ENCODE peak calls at places on chromosome 7, in nine cellular contexts. J is activated CD8-positive, alpha-beta memory T cell treated with anti-CD3 and anti-CD28 coated beads for 1 hour; X is CD8-positive, alpha-beta T cell; N is mesendoderm; K is endothelial cell; W is transverse colon; V is stimulated activated naive CD8-positive, alpha-beta T cell treated with anti-CD3 and anti-CD28 coated beads, Interleukin-15, amount 100 ng/mL, for 72 hours; F is AML-193; C is AG09319. B is an unnamed sample.
A peak's percentile ranks its signal among the peaks of the same experiment; 100 is the strongest.

GRCh38 chr7:80686576-80686975 is 48.1 kb downstream of the CD36 start:
- DNase-seq in N (no peak), J (no peak), X (no peak), W (no peak), C (no peak), F (peak; percentile 43), K (no peak), V (no peak), B (no peak)

GRCh38 chr7:21543528-21544302 is 876 bp downstream of the DNAH11 start:
- DNase-seq in F (no peak), X (no peak), J (no peak), W (no peak), C (no peak), K (peak; percentile 22), V (peak; percentile 10), N (peak; percentile 71), B (no peak)

GRCh38 chr7:50657341-50657873 is 92.2 kb upstream of the DDC start:
- DNase-seq in W (peak; percentile 57), F (no peak), K (no peak), N (no peak), C (no peak), X (no peak), V (no peak), J (no peak), B (no peak)

GRCh38 chr7:26515462-26515861 is 223.8 kb downstream of the SNX10 start:
- DNase-seq in N (no peak), J (no peak), X (no peak), K (no peak), C (no peak), V (no peak), W (peak; percentile 70), F (no peak), B (no peak)

GRCh38 chr7:100793806-100794660 is 33.3 kb downstream of the EPHB4 start:
- DNase-seq in W (no peak), J (no peak), X (no peak), V (no peak), K (no peak), F (no peak), N (peak; percentile 66), C (no peak), B (no peak)

GRCh38 chr7:95391761-95392160 is 4.4 kb downstream of the PON3 start:
- DNase-seq in J (no peak), K (no peak), F (no peak), W (no peak), N (no peak), V (no peak), X (no peak), C (no peak), B (no peak)

GRCh38 chr7:35802649-35803048 is 1.8 kb downstream of the SEPTIN7 start:
- DNase-seq in X (no peak), J (no peak), F (no peak), W (no peak), C (no peak), N (no peak), V (no peak), K (no peak), B (no peak)

GRCh38 chr7:134450296-134451000 is 8.5 kb downstream of the AKR1B1 start:
- DNase-seq in J (no peak), C (no peak), W (peak; percentile 17), X (no peak), V (no peak), K (no peak), F (no peak), N (no peak), B (no peak)

GRCh38 chr7:2369139-2369538 is 14.5 kb downstream of the EIF3B start:
- DNase-seq in C (no peak), F (no peak), J (no peak), W (no peak), K (no peak), N (no peak), V (no peak), X (no peak), B (no peak)

GRCh38 chr7:23343806-23344500 is 44.8 kb downstream of the MALSU1 start:
- DNase-seq in W (no peak), X (no peak), C (no peak), N (no peak), V (no peak), J (no peak), K (no peak), F (no peak), B (no peak)

GRCh38 chr7:139992353-139993054 is 70.2 kb downstream of the PARP12 start:
- DNase-seq in X (no peak), C (no peak), V (no peak), K (no peak), F (no peak), J (no peak), N (no peak), W (no peak), B (no peak)

GRCh38 chr7:107746006-107746405 is 2.1 kb downstream of the CBLL1 start:
- DNase-seq in F (no peak), C (no peak), N (no peak), J (no peak), V (no peak), W (no peak), X (no peak), K (no peak), B (no peak)

GRCh38 chr7:43905209-43905946 is 1.0 kb downstream of the URGCP start:
- DNase-seq in F (no peak), K (no peak), J (no peak), N (peak; percentile 56), W (peak; percentile 79), C (no peak), X (no peak), V (no peak), B (peak; percentile 68)

GRCh38 chr7:120070201-120070600 is 202.8 kb upstream of the KCND2 start:
- DNase-seq in C (no peak), F (no peak), J (no peak), V (no peak), W (no peak), X (no peak), K (no peak), N (no peak), B (no peak)

GRCh38 chr7:47391726-47392125 is 190.2 kb downstream of the TNS3 start:
- DNase-seq in W (no peak), J (no peak), V (no peak), N (no peak), K (no peak), C (no peak), X (no peak), F (no peak), B (no peak)